ENCODE peak calls at places on chromosomes 4 and X, in eight cellular contexts. A, Z, Q, J, O, H, N and L are unnamed samples. For H3K4me1, the result is how much of the 10 kb centered on the place peaks cover.

GRCh38 chr4:1400861-1401408 is 5.3 kb downstream of the NKX1-1 start:
- DNase-seq in A (peak), N (peak), O (no peak), Q (no peak), Z (no peak), J (no peak), H (no peak), L (no peak)

GRCh38 chr4:109172301-109172700 is 130.2 kb downstream of the COL25A1 start:
- DNase-seq in O (no peak), H (no peak), J (no peak), A (no peak), Q (no peak), N (no peak), Z (no peak), L (no peak)

GRCh38 chr4:84258905-84259830 is 239.9 kb downstream of the NKX6-1 start:
- DNase-seq in Z (peak), H (no peak), O (no peak), A (no peak), Q (no peak), N (no peak), J (peak), L (peak)

GRCh38 chrX:31269914-31270313 is 198.1 kb upstream of the FTHL17 start:
- DNase-seq in N (no peak), O (no peak), A (no peak), Q (no peak), J (no peak), H (no peak), Z (no peak), L (no peak)

GRCh38 chrX:48961585-48962091 is 4.2 kb upstream of the OTUD5 start:
- DNase-seq in H (no peak), Q (no peak), N (no peak), Z (peak), O (no peak), J (no peak), A (no peak), L (no peak)

GRCh38 chr4:6224725-6225124 is 24.4 kb upstream of the JAKMIP1 start:
- DNase-seq in H (no peak), Z (no peak), J (no peak), A (no peak), O (no peak), N (no peak), Q (no peak), L (no peak)

GRCh38 chr4:4762909-4763814 is 96.3 kb upstream of the MSX1 start:
- DNase-seq in Q (no peak), O (no peak), A (no peak), H (no peak), Z (peak), J (no peak), N (no peak), L (peak)

GRCh38 chrX:55919367-55920221 is 202.0 kb downstream of the RRAGB start:
- DNase-seq in J (no peak), Z (no peak), A (no peak), O (no peak), H (peak), Q (no peak), N (no peak), L (peak)

GRCh38 chrX:138485767-138486166 is 225.8 kb downstream of the FGF13 start:
- DNase-seq in H (no peak), Q (no peak), J (no peak), O (no peak), A (no peak), Z (no peak), N (no peak), L (no peak)

GRCh38 chr4:38078590-38079381 is 118.6 kb downstream of the PTTG2 start:
- DNase-seq in N (no peak), O (no peak), H (no peak), J (no peak), Z (peak), Q (no peak), A (no peak), L (no peak)

GRCh38 chr4:77699731-77700210 is 94.2 kb downstream of the CXCL13 start:
- DNase-seq in O (no peak), Q (no peak), A (no peak), Z (peak), H (no peak), J (no peak), N (no peak), L (no peak)

GRCh38 chr4:73865697-73866096 is 3.5 kb upstream of the CXCL1 start:
- DNase-seq in H (no peak), Z (no peak), J (no peak), A (no peak), O (no peak), Q (no peak), N (no peak), L (no peak)
- H3K4me1 ChIP-seq in H (under half), Z (under half), J (under half), A (under half), O (under half), Q (under half), N (under half), L (under half)

GRCh38 chrX:94814216-94814615 is 1140.2 kb downstream of the FAM133A start:
- DNase-seq in Q (no peak), H (peak), N (no peak), A (no peak), Z (no peak), J (no peak), O (no peak), L (no peak)
- H3K4me1 ChIP-seq in Q (under half), H (under half), N (under half), A (under half), Z (under half), J (under half), O (under half), L (under half)

DNA sequence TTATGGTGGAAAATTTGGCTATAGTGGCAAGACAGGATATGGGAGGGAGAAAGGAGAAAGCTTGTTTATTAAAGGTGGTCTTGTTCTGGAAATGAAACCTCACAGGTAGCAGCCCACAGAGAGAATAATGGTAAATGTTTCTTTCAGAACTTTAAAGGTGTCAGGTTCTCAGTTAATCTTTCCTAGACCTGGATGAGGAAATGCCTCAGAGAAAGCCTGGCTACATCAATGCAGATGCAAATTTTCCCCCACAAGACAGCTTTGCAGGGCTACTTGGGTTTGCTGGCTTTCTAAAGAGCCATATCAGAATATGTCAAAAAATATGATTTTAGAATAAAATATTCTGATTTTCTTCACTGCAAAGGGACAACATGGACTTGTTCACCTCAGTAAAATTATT is 715.0 kb downstream of the FAM133A start:
- DNase-seq in J (no peak), H (no peak), Z (no peak), O (no peak), N (no peak), A (no peak), Q (no peak), L (no peak)
- H3K4me1 ChIP-seq in J (under half), H (under half), Z (under half), O (under half), N (under half), A (under half), Q (under half), L (under half)

GRCh38 chr4:10092481-10093272 is 23.9 kb downstream of the WDR1 start:
- DNase-seq in N (no peak), A (no peak), J (peak), Z (no peak), O (peak), H (peak), Q (no peak), L (no peak)

GRCh38 chr4:10093801-10094552 is 22.6 kb downstream of the WDR1 start:
- DNase-seq in O (peak), Z (peak), Q (no peak), H (no peak), N (no peak), J (no peak), A (no peak), L (no peak)

GRCh38 chr4:10094841-10095240 is 21.8 kb downstream of the WDR1 start:
- DNase-seq in J (no peak), Z (no peak), H (no peak), A (no peak), Q (no peak), N (no peak), O (peak), L (no peak)

GRCh38 chr4:10091531-10092181 is 24.9 kb downstream of the WDR1 start:
- DNase-seq in N (no peak), H (peak), O (peak), Q (no peak), J (peak), A (no peak), Z (no peak), L (no peak)

DNA sequence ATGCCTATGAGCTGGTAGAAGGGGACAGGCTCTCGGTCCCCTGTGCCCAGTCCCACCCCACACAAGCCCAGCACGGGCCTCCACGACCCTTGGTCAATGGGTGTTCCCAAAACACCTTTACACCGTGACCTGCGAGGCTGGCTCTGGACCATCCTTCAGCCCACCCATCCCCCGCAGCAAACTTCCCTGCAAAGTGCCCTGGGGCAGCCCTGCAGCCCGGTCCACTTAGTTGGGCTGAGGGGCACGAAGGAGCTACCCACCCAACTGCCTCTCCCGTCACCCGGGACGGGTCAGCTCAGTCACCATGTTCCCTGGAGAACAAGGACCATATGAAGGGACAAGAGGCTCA is 23.4 kb downstream of the WDR1 start:
- DNase-seq in H (no peak), N (no peak), O (peak), Q (no peak), A (no peak), J (peak), Z (no peak), L (no peak)
- H3K4me1 ChIP-seq in H (half or more), N (half or more), O (half or more), Q (under half), A (half or more), J (under half), Z (under half), L (under half)

GRCh38 chr4:176778491-176778890 is 14.2 kb downstream of the VEGFC start:
- DNase-seq in Q (no peak), H (no peak), O (peak), Z (no peak), N (no peak), J (no peak), A (no peak), L (no peak)

GRCh38 chr4:176775326-176775725 is 17.4 kb downstream of the VEGFC start:
- DNase-seq in O (no peak), J (no peak), Q (no peak), H (no peak), A (no peak), N (no peak), Z (no peak), L (no peak)

GRCh38 chr4:176779421-176779820 is 13.3 kb downstream of the VEGFC start:
- DNase-seq in A (no peak), Q (no peak), H (no peak), O (no peak), N (no peak), Z (no peak), J (no peak), L (no peak)

GRCh38 chr4:176780995-176781738 is 11.6 kb downstream of the VEGFC start:
- DNase-seq in H (no peak), Q (no peak), Z (no peak), O (no peak), A (no peak), N (no peak), J (no peak), L (no peak)

GRCh38 chr4:176778063-176778462 is 14.7 kb downstream of the VEGFC start:
- DNase-seq in A (no peak), Z (no peak), H (no peak), N (no peak), O (no peak), Q (no peak), J (no peak), L (no peak)
- H3K4me1 ChIP-seq in A (under half), Z (under half), H (under half), N (under half), O (under half), Q (under half), J (under half), L (under half)

GRCh38 chr4:152535236-152535902 is 523 bp downstream of the FBXW7 start:
- DNase-seq in O (peak), H (no peak), Q (peak), A (no peak), N (peak), J (peak), Z (peak), L (peak)
- H3K4me1 ChIP-seq in O (under half), H (half or more), Q (under half), A (half or more), N (under half), J (under half), Z (under half), L (under half)